ENCODE peak calls at places on chromosomes 13 and 19, in ten cellular contexts. One of them, this sample, is unnamed.

GRCh38 chr13:60164490-60164889 is 762 bp upstream of the DIAPH3 start:
- DNase-seq in mucosa of descending colon: no peak
- DNase-seq in ovary: no peak
- DNase-seq in ascending aorta: no peak
- DNase-seq in astrocyte of the spinal cord: no peak
- DNase-seq in hepatocyte: no peak
- DNase-seq in sigmoid colon: no peak
- DNase-seq in IMR-90: peak
- DNase-seq in uterus: no peak
- DNase-seq in endodermal cell: no peak
- DNase-seq in this sample: peak

GRCh38 chr19:55643003-55643732 is at the start of gene ZNF581:
- DNase-seq in ascending aorta: no peak
- DNase-seq in mucosa of descending colon: peak
- DNase-seq in hepatocyte: peak
- DNase-seq in astrocyte of the spinal cord: peak
- DNase-seq in IMR-90: peak
- DNase-seq in ovary: peak
- DNase-seq in uterus: peak
- DNase-seq in sigmoid colon: peak
- DNase-seq in endodermal cell: peak
- DNase-seq in this sample: peak

GRCh38 chr19:46133777-46134231 is 9.3 kb upstream of the IGFL3 start:
- DNase-seq in hepatocyte: no peak
- DNase-seq in mucosa of descending colon: no peak
- DNase-seq in uterus: no peak
- DNase-seq in sigmoid colon: no peak
- DNase-seq in ovary: no peak
- DNase-seq in ascending aorta: no peak
- DNase-seq in astrocyte of the spinal cord: peak
- DNase-seq in endodermal cell: peak
- DNase-seq in IMR-90: no peak
- DNase-seq in this sample: no peak

GRCh38 chr13:59745395-59745788 is 418.3 kb downstream of the DIAPH3 start:
- DNase-seq in uterus: no peak
- DNase-seq in endodermal cell: no peak
- DNase-seq in IMR-90: peak
- DNase-seq in ovary: no peak
- DNase-seq in sigmoid colon: no peak
- DNase-seq in hepatocyte: peak
- DNase-seq in mucosa of descending colon: no peak
- DNase-seq in astrocyte of the spinal cord: peak
- DNase-seq in ascending aorta: no peak
- DNase-seq in this sample: peak

GRCh38 chr13:24654741-24655140 is 25.5 kb upstream of the ATP12A start:
- DNase-seq in endodermal cell: no peak
- DNase-seq in IMR-90: peak
- DNase-seq in ascending aorta: no peak
- DNase-seq in hepatocyte: no peak
- DNase-seq in sigmoid colon: no peak
- DNase-seq in ovary: no peak
- DNase-seq in uterus: no peak
- DNase-seq in mucosa of descending colon: no peak
- DNase-seq in astrocyte of the spinal cord: no peak
- DNase-seq in this sample: no peak

GRCh38 chr13:45280751-45281634 is 60.0 kb downstream of the TPT1 start:
- DNase-seq in ovary: peak
- DNase-seq in sigmoid colon: peak
- DNase-seq in hepatocyte: peak
- DNase-seq in ascending aorta: no peak
- DNase-seq in astrocyte of the spinal cord: peak
- DNase-seq in mucosa of descending colon: peak
- DNase-seq in uterus: peak
- DNase-seq in IMR-90: peak
- DNase-seq in endodermal cell: peak
- DNase-seq in this sample: peak

GRCh38 chr19:36149673-36150406 is 2.4 kb downstream of the COX7A1 start:
- DNase-seq in hepatocyte: no peak
- DNase-seq in astrocyte of the spinal cord: no peak
- DNase-seq in uterus: no peak
- DNase-seq in mucosa of descending colon: no peak
- DNase-seq in endodermal cell: no peak
- DNase-seq in IMR-90: no peak
- DNase-seq in sigmoid colon: no peak
- DNase-seq in ascending aorta: no peak
- DNase-seq in ovary: no peak
- DNase-seq in this sample: no peak

GRCh38 chr13:43516401-43516826 is 270.4 kb downstream of the ENOX1 start:
- DNase-seq in sigmoid colon: peak
- DNase-seq in ovary: peak
- DNase-seq in uterus: peak
- DNase-seq in hepatocyte: peak
- DNase-seq in mucosa of descending colon: no peak
- DNase-seq in astrocyte of the spinal cord: peak
- DNase-seq in endodermal cell: no peak
- DNase-seq in IMR-90: peak
- DNase-seq in ascending aorta: no peak
- DNase-seq in this sample: peak

GRCh38 chr13:102231486-102231885 is 170.4 kb downstream of the FGF14 start:
- DNase-seq in uterus: no peak
- DNase-seq in ascending aorta: no peak
- DNase-seq in ovary: no peak
- DNase-seq in astrocyte of the spinal cord: no peak
- DNase-seq in mucosa of descending colon: no peak
- DNase-seq in endodermal cell: no peak
- DNase-seq in sigmoid colon: no peak
- DNase-seq in IMR-90: no peak
- DNase-seq in hepatocyte: no peak
- DNase-seq in this sample: no peak

GRCh38 chr13:28110414-28110813 is 10.0 kb upstream of the FLT3 start:
- DNase-seq in hepatocyte: no peak
- DNase-seq in endodermal cell: no peak
- DNase-seq in sigmoid colon: no peak
- DNase-seq in uterus: no peak
- DNase-seq in mucosa of descending colon: no peak
- DNase-seq in IMR-90: no peak
- DNase-seq in astrocyte of the spinal cord: no peak
- DNase-seq in ovary: no peak
- DNase-seq in ascending aorta: no peak
- DNase-seq in this sample: no peak

GRCh38 chr13:87821512-87821911 is 150.3 kb downstream of the SLITRK5 start:
- DNase-seq in hepatocyte: no peak
- DNase-seq in astrocyte of the spinal cord: peak
- DNase-seq in endodermal cell: no peak
- DNase-seq in ascending aorta: no peak
- DNase-seq in mucosa of descending colon: no peak
- DNase-seq in uterus: no peak
- DNase-seq in IMR-90: no peak
- DNase-seq in sigmoid colon: no peak
- DNase-seq in ovary: no peak
- DNase-seq in this sample: peak

GRCh38 chr13:81194362-81194761 is 853.4 kb upstream of the SPRY2 start:
- DNase-seq in hepatocyte: no peak
- DNase-seq in uterus: no peak
- DNase-seq in ovary: no peak
- DNase-seq in astrocyte of the spinal cord: no peak
- DNase-seq in IMR-90: no peak
- DNase-seq in sigmoid colon: no peak
- DNase-seq in endodermal cell: no peak
- DNase-seq in mucosa of descending colon: no peak
- DNase-seq in ascending aorta: no peak
- DNase-seq in this sample: no peak

GRCh38 chr13:40350283-40350992 is 316.0 kb downstream of the FOXO1 start:
- DNase-seq in ascending aorta: no peak
- DNase-seq in uterus: no peak
- DNase-seq in IMR-90: no peak
- DNase-seq in endodermal cell: no peak
- DNase-seq in hepatocyte: no peak
- DNase-seq in ovary: no peak
- DNase-seq in mucosa of descending colon: no peak
- DNase-seq in astrocyte of the spinal cord: no peak
- DNase-seq in sigmoid colon: no peak
- DNase-seq in this sample: no peak

GRCh38 chr19:10760268-10760944 is 42.5 kb downstream of the DNM2 start:
- DNase-seq in ovary: no peak
- DNase-seq in astrocyte of the spinal cord: peak
- DNase-seq in ascending aorta: no peak
- DNase-seq in hepatocyte: peak
- DNase-seq in mucosa of descending colon: no peak
- DNase-seq in endodermal cell: no peak
- DNase-seq in sigmoid colon: no peak
- DNase-seq in IMR-90: no peak
- DNase-seq in uterus: no peak
- DNase-seq in this sample: no peak

GRCh38 chr19:55585658-55586339 is 5.2 kb upstream of the ZNF579 start:
- DNase-seq in hepatocyte: peak
- DNase-seq in uterus: peak
- DNase-seq in astrocyte of the spinal cord: peak
- DNase-seq in mucosa of descending colon: peak
- DNase-seq in IMR-90: peak
- DNase-seq in ovary: peak
- DNase-seq in sigmoid colon: peak
- DNase-seq in ascending aorta: no peak
- DNase-seq in endodermal cell: peak
- DNase-seq in this sample: peak

DNA sequence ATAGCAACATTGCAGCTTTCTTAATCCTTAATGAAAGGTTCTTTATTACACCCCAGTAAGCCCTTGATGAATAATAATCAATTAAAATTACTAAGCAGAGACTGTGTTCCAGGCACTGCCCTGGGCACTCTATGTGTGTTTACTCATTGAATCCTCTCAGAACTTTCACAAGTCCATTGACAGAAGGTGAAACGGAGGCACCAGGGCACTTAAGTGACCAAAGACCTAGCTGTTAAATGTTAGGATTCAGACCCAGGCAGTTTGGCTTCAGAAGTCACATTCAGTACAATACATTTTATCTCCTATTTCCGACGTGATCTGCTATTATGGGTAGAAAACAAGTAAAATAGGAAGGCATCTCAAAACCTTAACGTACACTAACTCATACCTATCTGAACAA is 2.7 kb downstream of the GPR183 start:
- DNase-seq in mucosa of descending colon: no peak
- DNase-seq in ovary: no peak
- DNase-seq in sigmoid colon: no peak
- DNase-seq in astrocyte of the spinal cord: no peak
- DNase-seq in uterus: no peak
- DNase-seq in ascending aorta: no peak
- DNase-seq in IMR-90: no peak
- DNase-seq in hepatocyte: no peak
- DNase-seq in endodermal cell: no peak
- DNase-seq in this sample: no peak
- H3K4me3 ChIP-seq in mucosa of descending colon: no peak
- H3K4me3 ChIP-seq in ovary: no peak
- H3K4me3 ChIP-seq in sigmoid colon: peak
- H3K4me3 ChIP-seq in astrocyte of the spinal cord: no peak
- H3K4me3 ChIP-seq in uterus: no peak
- H3K4me3 ChIP-seq in ascending aorta: no peak
- H3K4me3 ChIP-seq in IMR-90: no peak
- H3K4me3 ChIP-seq in hepatocyte: no peak
- H3K4me3 ChIP-seq in endodermal cell: peak
- H3K4me3 ChIP-seq in this sample: no peak

GRCh38 chr19:43774103-43774939 is 6.5 kb downstream of the KCNN4 start:
- DNase-seq in uterus: peak
- DNase-seq in sigmoid colon: no peak
- DNase-seq in ascending aorta: no peak
- DNase-seq in IMR-90: peak
- DNase-seq in endodermal cell: peak
- DNase-seq in ovary: peak
- DNase-seq in hepatocyte: peak
- DNase-seq in astrocyte of the spinal cord: no peak
- DNase-seq in mucosa of descending colon: peak
- DNase-seq in this sample: peak
- TF ChIP-seq CTCF in uterus: peak
- TF ChIP-seq CTCF in sigmoid colon: peak
- TF ChIP-seq CTCF in ascending aorta: peak
- TF ChIP-seq CTCF in IMR-90: peak
- TF ChIP-seq CTCF in endodermal cell: peak
- TF ChIP-seq CTCF in ovary: peak
- TF ChIP-seq CTCF in hepatocyte: peak
- TF ChIP-seq CTCF in astrocyte of the spinal cord: peak
- TF ChIP-seq CTCF in mucosa of descending colon: peak
- TF ChIP-seq CTCF in this sample: peak

GRCh38 chr19:50719119-50719435 is 525 bp downstream of the SHANK1 start:
- DNase-seq in uterus: no peak
- DNase-seq in IMR-90: no peak
- DNase-seq in sigmoid colon: no peak
- DNase-seq in mucosa of descending colon: no peak
- DNase-seq in ovary: no peak
- DNase-seq in ascending aorta: no peak
- DNase-seq in astrocyte of the spinal cord: no peak
- DNase-seq in endodermal cell: no peak
- DNase-seq in hepatocyte: no peak
- DNase-seq in this sample: no peak

GRCh38 chr19:50717026-50717723 is 2.4 kb downstream of the SHANK1 start:
- DNase-seq in endodermal cell: no peak
- DNase-seq in astrocyte of the spinal cord: no peak
- DNase-seq in mucosa of descending colon: no peak
- DNase-seq in hepatocyte: no peak
- DNase-seq in IMR-90: no peak
- DNase-seq in uterus: no peak
- DNase-seq in ascending aorta: no peak
- DNase-seq in ovary: no peak
- DNase-seq in sigmoid colon: no peak
- DNase-seq in this sample: no peak

GRCh38 chr19:50719566-50719965 is at the start of gene SHANK1:
- DNase-seq in sigmoid colon: no peak
- DNase-seq in ascending aorta: no peak
- DNase-seq in IMR-90: peak
- DNase-seq in hepatocyte: no peak
- DNase-seq in astrocyte of the spinal cord: no peak
- DNase-seq in endodermal cell: peak
- DNase-seq in mucosa of descending colon: no peak
- DNase-seq in ovary: no peak
- DNase-seq in uterus: no peak
- DNase-seq in this sample: peak

GRCh38 chr19:50717891-50718254 is 1.7 kb downstream of the SHANK1 start:
- DNase-seq in ascending aorta: no peak
- DNase-seq in hepatocyte: no peak
- DNase-seq in sigmoid colon: no peak
- DNase-seq in endodermal cell: no peak
- DNase-seq in uterus: no peak
- DNase-seq in IMR-90: no peak
- DNase-seq in ovary: no peak
- DNase-seq in astrocyte of the spinal cord: no peak
- DNase-seq in mucosa of descending colon: no peak
- DNase-seq in this sample: no peak

GRCh38 chr19:50718255-50719118 is 1.1 kb downstream of the SHANK1 start:
- DNase-seq in IMR-90: no peak
- DNase-seq in mucosa of descending colon: no peak
- DNase-seq in endodermal cell: peak
- DNase-seq in hepatocyte: no peak
- DNase-seq in astrocyte of the spinal cord: no peak
- DNase-seq in uterus: no peak
- DNase-seq in sigmoid colon: no peak
- DNase-seq in ovary: no peak
- DNase-seq in ascending aorta: no peak
- DNase-seq in this sample: no peak
- H3K4me3 ChIP-seq in IMR-90: peak
- H3K4me3 ChIP-seq in mucosa of descending colon: no peak
- H3K4me3 ChIP-seq in endodermal cell: no peak
- H3K4me3 ChIP-seq in hepatocyte: peak
- H3K4me3 ChIP-seq in astrocyte of the spinal cord: peak
- H3K4me3 ChIP-seq in uterus: peak
- H3K4me3 ChIP-seq in sigmoid colon: peak
- H3K4me3 ChIP-seq in ovary: peak
- H3K4me3 ChIP-seq in ascending aorta: peak
- H3K4me3 ChIP-seq in this sample: peak

GRCh38 chr19:47432499-47432898 is 13.2 kb upstream of the MEIS3 start:
- DNase-seq in endodermal cell: no peak
- DNase-seq in astrocyte of the spinal cord: no peak
- DNase-seq in mucosa of descending colon: no peak
- DNase-seq in uterus: no peak
- DNase-seq in hepatocyte: no peak
- DNase-seq in ascending aorta: no peak
- DNase-seq in IMR-90: no peak
- DNase-seq in sigmoid colon: no peak
- DNase-seq in ovary: no peak
- DNase-seq in this sample: no peak
- TF ChIP-seq CTCF in endodermal cell: no peak
- TF ChIP-seq CTCF in astrocyte of the spinal cord: no peak
- TF ChIP-seq CTCF in mucosa of descending colon: no peak
- TF ChIP-seq CTCF in uterus: no peak
- TF ChIP-seq CTCF in hepatocyte: no peak
- TF ChIP-seq CTCF in ascending aorta: no peak
- TF ChIP-seq CTCF in IMR-90: no peak
- TF ChIP-seq CTCF in sigmoid colon: no peak
- TF ChIP-seq CTCF in ovary: no peak
- TF ChIP-seq CTCF in this sample: no peak